ENCODE peak calls at places on chromosomes 2 and 18, in nine cellular contexts. C is activated CD8-positive, alpha-beta T cell treated with anti-CD3 and anti-CD28 coated beads for 36 hours; H is tibial nerve; J is G401; V is ovary; N is myocyte; O is C1 segment of cervical spinal cord; S is NCI-H1105; Z is ACHN. P is an unnamed sample.

GRCh38 chr2:168118733-168119518 is 128.5 kb downstream of the STK39 start:
- DNase-seq in H (peak; percentile 75), O (peak; percentile 38), Z (peak; percentile 84), C (peak; percentile 7), V (peak; percentile 17), N (peak; percentile 85), S (peak; percentile 55), J (peak; percentile 80), P (no peak)

GRCh38 chr2:20381457-20381856 is 30.8 kb upstream of the PUM2 start:
- DNase-seq in S (peak; percentile 78), O (peak; percentile 30), H (peak; percentile 43), Z (no peak), N (peak; percentile 56), J (peak; percentile 56), V (peak; percentile 47), C (no peak), P (no peak)

GRCh38 chr2:64985457-64985856 is 3.7 kb upstream of the SLC1A4 start:
- DNase-seq in N (no peak), Z (no peak), S (no peak), V (no peak), O (no peak), H (no peak), C (no peak), J (no peak), P (no peak)

GRCh38 chr2:136386046-136386445 is 268.1 kb upstream of the CXCR4 start:
- DNase-seq in Z (no peak), V (no peak), H (no peak), S (no peak), C (no peak), J (peak; percentile 95), O (no peak), N (peak; percentile 32), P (no peak)

GRCh38 chr18:9614401-9615279 is at the start of gene PPP4R1:
- DNase-seq in V (peak; percentile 80), H (peak; percentile 47), C (peak; percentile 81), S (peak; percentile 37), O (peak; percentile 63), Z (peak; percentile 70), N (peak; percentile 83), J (peak; percentile 67), P (peak; percentile 88)

GRCh38 chr2:152716805-152717241 is 438 bp downstream of the PRPF40A start:
- DNase-seq in Z (peak; percentile 46), J (no peak), S (no peak), H (no peak), O (no peak), C (peak; percentile 51), N (no peak), V (peak; percentile 31), P (no peak)

GRCh38 chr2:1887915-1888314 is 143.6 kb upstream of the PXDN start:
- DNase-seq in O (no peak), J (no peak), Z (peak; percentile 39), H (no peak), N (no peak), C (no peak), S (no peak), V (no peak), P (no peak)

GRCh38 chr18:79755496-79756142 is 42.1 kb upstream of the KCNG2 start:
- DNase-seq in N (no peak), C (no peak), J (no peak), O (no peak), Z (no peak), H (no peak), S (no peak), V (peak; percentile 10), P (peak; percentile 49)

GRCh38 chr2:125901278-125901677 is 754.7 kb upstream of the GYPC start:
- DNase-seq in C (no peak), J (no peak), S (no peak), Z (no peak), O (no peak), V (no peak), N (no peak), H (no peak), P (no peak)

GRCh38 chr2:10501521-10501961 is 53.4 kb upstream of the ODC1 start:
- DNase-seq in C (no peak), Z (no peak), N (no peak), S (no peak), H (no peak), O (no peak), J (no peak), V (no peak), P (no peak)

GRCh38 chr2:232563580-232563979 is 13.1 kb downstream of the EIF4E2 start:
- DNase-seq in S (no peak), V (no peak), O (no peak), J (no peak), Z (no peak), N (no peak), C (no peak), H (no peak), P (no peak)

GRCh38 chr2:110834134-110834827 is 101.9 kb downstream of the ACOXL start:
- DNase-seq in O (no peak), J (no peak), H (no peak), S (no peak), V (no peak), N (no peak), Z (no peak), C (no peak), P (no peak)

GRCh38 chr18:3721771-3722661 is 272.0 kb downstream of the TGIF1 start:
- DNase-seq in S (no peak), J (peak; percentile 61), C (no peak), N (no peak), O (no peak), Z (no peak), V (no peak), H (no peak), P (no peak)

GRCh38 chr18:24388975-24389374 is 8.6 kb downstream of the OSBPL1A start:
- DNase-seq in H (no peak), S (no peak), J (no peak), Z (no peak), N (peak; percentile 28), C (no peak), V (peak; percentile 32), O (no peak), P (no peak)

GRCh38 chr2:46009772-46010171 is 287.4 kb upstream of the EPAS1 start:
- DNase-seq in N (no peak), S (no peak), Z (no peak), O (no peak), C (no peak), V (no peak), H (no peak), J (no peak), P (no peak)

GRCh38 chr2:195677290-195677689 is 20.3 kb downstream of the SLC39A10 start:
- DNase-seq in N (no peak), J (no peak), O (no peak), H (no peak), C (no peak), S (no peak), V (no peak), Z (no peak), P (no peak)

GRCh38 chr2:215028231-215028630 is 110.2 kb downstream of the ABCA12 start:
- DNase-seq in O (no peak), S (no peak), V (no peak), C (no peak), N (peak; percentile 14), J (no peak), Z (peak; percentile 8), H (no peak), P (no peak)

GRCh38 chr2:71787108-71787415 is 333.7 kb downstream of the DYSF start:
- DNase-seq in J (no peak), O (no peak), S (no peak), Z (no peak), C (no peak), H (no peak), N (no peak), V (no peak), P (no peak)

GRCh38 chr2:15145046-15145817 is 415.9 kb downstream of the NBAS start:
- DNase-seq in Z (no peak), J (no peak), S (no peak), V (no peak), H (no peak), O (no peak), N (no peak), C (no peak), P (no peak)

GRCh38 chr18:13370995-13371625 is 152.6 kb downstream of the LDLRAD4 start:
- DNase-seq in V (no peak), S (no peak), Z (no peak), J (no peak), O (no peak), C (no peak), H (no peak), N (no peak), P (no peak)

GRCh38 chr18:68417826-68418225 is 297.1 kb downstream of the TMX3 start:
- DNase-seq in H (no peak), Z (no peak), V (no peak), J (no peak), C (no peak), N (peak; percentile 63), S (no peak), O (no peak), P (no peak)

P was measured in sciatic nerve.